ENCODE peak calls at places on chromosomes 1 and 21, in eight cellular contexts. L is GM12865; U is activated T-cell treated with anti-CD3 and anti-CD28 coated beads, Interleukin-2, amount 50 U/mL, for 72 hours; H is endothelial cell of umbilical vein; R is sigmoid colon; K is neuronal stem cell; Z is H9; X is stimulated activated CD4-positive, alpha-beta T cell treated with anti-CD3 and anti-CD28 coated beads, Interleukin-4, amount 100 ng/mL, for 24 hours. C is an unnamed sample.

GRCh38 chr1:114695430-114696093 is at the start of gene AMPD1:
- DNase-seq in L (peak), U (no peak), H (no peak), R (no peak), K (no peak), Z (no peak), X (no peak), C (peak)

GRCh38 chr21:14591277-14591876 is 45.3 kb upstream of the SAMSN1 start:
- DNase-seq in L (peak), U (no peak), H (no peak), R (no peak), K (no peak), Z (no peak), X (no peak), C (no peak)

GRCh38 chr1:209370616-209371015 is 212.9 kb upstream of the CAMK1G start:
- DNase-seq in L (no peak), U (no peak), H (no peak), R (no peak), K (no peak), Z (no peak), X (no peak), C (no peak)

GRCh38 chr1:25028910-25029599 is 99.0 kb upstream of the RUNX3 start:
- DNase-seq in L (peak), U (peak), H (no peak), R (no peak), K (no peak), Z (no peak), X (peak), C (no peak)

GRCh38 chr1:3312894-3313578 is 141.4 kb upstream of the ARHGEF16 start:
- DNase-seq in L (no peak), U (peak), H (peak), R (peak), K (peak), Z (peak), X (peak), C (peak)

GRCh38 chr1:17156108-17156507 is 36.9 kb upstream of the PADI2 start:
- DNase-seq in L (peak), U (no peak), H (no peak), R (no peak), K (no peak), Z (peak), X (no peak), C (no peak)

GRCh38 chr1:114339379-114339778 is 171.6 kb downstream of the TRIM33 start:
- DNase-seq in L (no peak), U (no peak), H (no peak), R (no peak), K (no peak), Z (no peak), X (no peak), C (no peak)

GRCh38 chr21:39484711-39485264 is 33.0 kb downstream of the SH3BGR start:
- DNase-seq in L (no peak), U (no peak), H (no peak), R (no peak), K (no peak), Z (no peak), X (no peak), C (no peak)

GRCh38 chr1:15937706-15938168 is 38.2 kb downstream of the ZBTB17 start:
- DNase-seq in L (no peak), U (no peak), H (peak), R (peak), K (no peak), Z (no peak), X (no peak), C (peak)

GRCh38 chr21:41615613-41616012 is 107.7 kb upstream of the TMPRSS2 start:
- DNase-seq in L (no peak), U (no peak), H (no peak), R (no peak), K (no peak), Z (no peak), X (no peak), C (no peak)

GRCh38 chr1:26045712-26046312 is at the start of gene SLC30A2:
- DNase-seq in L (no peak), U (no peak), H (no peak), R (no peak), K (no peak), Z (peak), X (no peak), C (no peak)

GRCh38 chr1:7552402-7552801 is 218.7 kb upstream of the VAMP3 start:
- DNase-seq in L (no peak), U (no peak), H (peak), R (no peak), K (no peak), Z (no peak), X (no peak), C (no peak)

GRCh38 chr21:33441489-33442477 is 38.0 kb downstream of the TMEM50B start:
- DNase-seq in L (peak), U (no peak), H (no peak), R (no peak), K (no peak), Z (no peak), X (no peak), C (peak)

GRCh38 chr1:154975409-154976205 is 1.1 kb downstream of the CKS1B start:
- DNase-seq in L (peak), U (peak), H (peak), R (peak), K (no peak), Z (no peak), X (peak), C (peak)

GRCh38 chr1:1573843-1574720 is 581 bp downstream of the SSU72 start:
- DNase-seq in L (peak), U (peak), H (peak), R (peak), K (peak), Z (peak), X (peak), C (peak)

GRCh38 chr21:46183910-46184624 is at the start of gene SPATC1L:
- DNase-seq in L (peak), U (no peak), H (peak), R (peak), K (peak), Z (peak), X (peak), C (peak)

GRCh38 chr1:155277896-155278688 is 829 bp downstream of the HCN3 start:
- DNase-seq in L (peak), U (peak), H (peak), R (peak), K (peak), Z (peak), X (peak), C (peak)

GRCh38 chr1:219528633-219529032 is 84.3 kb downstream of the ZC3H11B start:
- DNase-seq in L (no peak), U (no peak), H (no peak), R (no peak), K (no peak), Z (no peak), X (no peak), C (no peak)

GRCh38 chr21:14773777-14774345 is 227.7 kb upstream of the SAMSN1 start:
- DNase-seq in L (peak), U (peak), H (peak), R (peak), K (peak), Z (peak), X (peak), C (peak)

GRCh38 chr1:16135501-16135900 is 20.4 kb downstream of the EPHA2 start:
- DNase-seq in L (no peak), U (no peak), H (no peak), R (no peak), K (no peak), Z (no peak), X (no peak), C (no peak)

GRCh38 chr1:31764307-31765040 is at the start of gene ADGRB2:
- DNase-seq in L (no peak), U (no peak), H (peak), R (no peak), K (no peak), Z (peak), X (peak), C (no peak)

GRCh38 chr1:37478451-37478871 is 4.1 kb downstream of the ZC3H12A start:
- DNase-seq in L (peak), U (peak), H (no peak), R (no peak), K (no peak), Z (no peak), X (peak), C (no peak)

GRCh38 chr1:210770396-210770984 is 363.5 kb downstream of the KCNH1 start:
- DNase-seq in L (no peak), U (no peak), H (no peak), R (no peak), K (no peak), Z (no peak), X (no peak), C (no peak)

GRCh38 chr1:112803906-112804762 is 89.0 kb upstream of the PPM1J start:
- DNase-seq in L (peak), U (peak), H (peak), R (no peak), K (peak), Z (peak), X (peak), C (peak)

GRCh38 chr21:32044205-32044874 is 171.5 kb downstream of the HUNK start:
- DNase-seq in L (no peak), U (no peak), H (no peak), R (no peak), K (no peak), Z (no peak), X (no peak), C (peak)

GRCh38 chr1:85325920-85326319 is 49.5 kb upstream of the BCL10 start:
- DNase-seq in L (no peak), U (no peak), H (no peak), R (no peak), K (no peak), Z (no peak), X (no peak), C (no peak)

GRCh38 chr1:8889103-8889846 is 10.8 kb upstream of the ENO1 start:
- DNase-seq in L (no peak), U (no peak), H (no peak), R (no peak), K (no peak), Z (no peak), X (no peak), C (no peak)

GRCh38 chr1:61334718-61335589 is 252.6 kb downstream of the NFIA start:
- DNase-seq in L (no peak), U (no peak), H (no peak), R (peak), K (no peak), Z (no peak), X (no peak), C (no peak)

GRCh38 chr1:184866991-184867788 is 107.1 kb downstream of the NIBAN1 start:
- DNase-seq in L (peak), U (peak), H (no peak), R (no peak), K (no peak), Z (no peak), X (peak), C (no peak)

GRCh38 chr1:205448540-205449253 is 7.1 kb downstream of the BLACAT1 start:
- DNase-seq in L (no peak), U (no peak), H (no peak), R (no peak), K (no peak), Z (peak), X (no peak), C (no peak)

GRCh38 chr1:151510957-151511635 is at the start of gene CGN:
- DNase-seq in L (peak), U (peak), H (peak), R (peak), K (peak), Z (peak), X (peak), C (peak)

GRCh38 chr1:113142791-113143190 is 69.8 kb downstream of the LRIG2 start:
- DNase-seq in L (peak), U (no peak), H (peak), R (no peak), K (no peak), Z (no peak), X (no peak), C (peak)

GRCh38 chr1:160377585-160378206 is 10.8 kb downstream of the NHLH1 start:
- DNase-seq in L (no peak), U (no peak), H (no peak), R (no peak), K (no peak), Z (peak), X (no peak), C (no peak)

GRCh38 chr1:152348447-152348846 is 11.4 kb downstream of the FLG2 start:
- DNase-seq in L (peak), U (no peak), H (no peak), R (no peak), K (no peak), Z (no peak), X (no peak), C (no peak)

GRCh38 chr1:229699613-229700242 is 73.7 kb downstream of the URB2 start:
- DNase-seq in L (no peak), U (no peak), H (no peak), R (no peak), K (no peak), Z (no peak), X (no peak), C (peak)

GRCh38 chr1:207316622-207317510 is 4.6 kb upstream of the CD55 start:
- DNase-seq in L (no peak), U (no peak), H (no peak), R (peak), K (no peak), Z (peak), X (no peak), C (no peak)

GRCh38 chr1:163531345-163531744 is 209.6 kb downstream of the NUF2 start:
- DNase-seq in L (no peak), U (no peak), H (no peak), R (no peak), K (no peak), Z (no peak), X (no peak), C (no peak)

GRCh38 chr1:59516881-59517280 is 220.0 kb downstream of the FGGY start:
- DNase-seq in L (no peak), U (no peak), H (no peak), R (peak), K (no peak), Z (no peak), X (no peak), C (no peak)